ENCODE peak calls at places on chromosomes 16 and 17, in nine cellular contexts. V, S, D, P, H, O, K, C and Z are unnamed samples.

GRCh38 chr17:8143581-8144400 is 8.4 kb downstream of the PER1 start:
- ATAC-seq in V (peak; percentile 1), S (no peak), D (no peak), P (no peak), H (no peak), O (no peak), K (no peak), C (no peak), Z (no peak)

GRCh38 chr17:29757788-29758187 is 135.1 kb upstream of the CORO6 start:
- ATAC-seq in V (no peak), S (no peak), D (no peak), P (no peak), H (no peak), O (no peak), K (no peak), C (no peak), Z (no peak)

GRCh38 chr17:11948791-11949190 is 48.5 kb downstream of the ZNF18 start:
- ATAC-seq in V (peak; percentile 19), S (peak; percentile 81), D (peak; percentile 76), P (no peak), H (peak; percentile 49), O (peak; percentile 64), K (no peak), C (peak; percentile 35), Z (no peak)

GRCh38 chr16:84446596-84447392 is 57.7 kb downstream of the MEAK7 start:
- ATAC-seq in V (no peak), S (no peak), D (no peak), P (no peak), H (no peak), O (no peak), K (no peak), C (no peak), Z (no peak)

GRCh38 chr17:4881761-4882555 is 17.4 kb upstream of the C17orf107 start:
- ATAC-seq in V (peak; percentile 89), S (peak; percentile 98), D (peak; percentile 90), P (peak; percentile 87), H (peak; percentile 78), O (peak; percentile 84), K (peak; percentile 97), C (peak; percentile 80), Z (peak; percentile 63)

GRCh38 chr17:51152766-51153209 is 571 bp upstream of the NME1 start:
- ATAC-seq in V (no peak), S (peak; percentile 11), D (peak; percentile 16), P (peak; percentile 39), H (peak; percentile 6), O (peak; percentile 52), K (peak; percentile 3), C (no peak), Z (peak; percentile 23)

GRCh38 chr16:4384497-4384896 is 12.8 kb downstream of the VASN start:
- ATAC-seq in V (no peak), S (no peak), D (peak; percentile 1), P (no peak), H (no peak), O (no peak), K (no peak), C (no peak), Z (no peak)

GRCh38 chr17:7887038-7887481 is 1.5 kb upstream of the CHD3 start:
- ATAC-seq in V (no peak), S (peak; percentile 3), D (no peak), P (no peak), H (no peak), O (peak; percentile 4), K (no peak), C (no peak), Z (no peak)

GRCh38 chr17:61351745-61352407 is 47.8 kb upstream of the TBX2 start:
- ATAC-seq in V (no peak), S (no peak), D (no peak), P (no peak), H (no peak), O (no peak), K (no peak), C (no peak), Z (no peak)

GRCh38 chr16:71893888-71894228 is 1.5 kb upstream of the IST1 start:
- ATAC-seq in V (no peak), S (no peak), D (no peak), P (no peak), H (no peak), O (peak; percentile 8), K (no peak), C (no peak), Z (no peak)

GRCh38 chr17:47102914-47103313 is 86.2 kb downstream of the CDC27 start:
- ATAC-seq in V (no peak), S (no peak), D (no peak), P (no peak), H (no peak), O (no peak), K (no peak), C (no peak), Z (no peak)

GRCh38 chr17:47096343-47096742 is 92.8 kb downstream of the CDC27 start:
- ATAC-seq in V (no peak), S (no peak), D (no peak), P (no peak), H (no peak), O (no peak), K (no peak), C (no peak), Z (no peak)

GRCh38 chr17:47095268-47095667 is 93.8 kb downstream of the CDC27 start:
- ATAC-seq in V (no peak), S (no peak), D (no peak), P (no peak), H (no peak), O (no peak), K (no peak), C (no peak), Z (no peak)

GRCh38 chr17:47099451-47099986 is 89.6 kb downstream of the CDC27 start:
- ATAC-seq in V (no peak), S (no peak), D (peak; percentile 40), P (no peak), H (no peak), O (no peak), K (no peak), C (no peak), Z (peak; percentile 11)

DNA sequence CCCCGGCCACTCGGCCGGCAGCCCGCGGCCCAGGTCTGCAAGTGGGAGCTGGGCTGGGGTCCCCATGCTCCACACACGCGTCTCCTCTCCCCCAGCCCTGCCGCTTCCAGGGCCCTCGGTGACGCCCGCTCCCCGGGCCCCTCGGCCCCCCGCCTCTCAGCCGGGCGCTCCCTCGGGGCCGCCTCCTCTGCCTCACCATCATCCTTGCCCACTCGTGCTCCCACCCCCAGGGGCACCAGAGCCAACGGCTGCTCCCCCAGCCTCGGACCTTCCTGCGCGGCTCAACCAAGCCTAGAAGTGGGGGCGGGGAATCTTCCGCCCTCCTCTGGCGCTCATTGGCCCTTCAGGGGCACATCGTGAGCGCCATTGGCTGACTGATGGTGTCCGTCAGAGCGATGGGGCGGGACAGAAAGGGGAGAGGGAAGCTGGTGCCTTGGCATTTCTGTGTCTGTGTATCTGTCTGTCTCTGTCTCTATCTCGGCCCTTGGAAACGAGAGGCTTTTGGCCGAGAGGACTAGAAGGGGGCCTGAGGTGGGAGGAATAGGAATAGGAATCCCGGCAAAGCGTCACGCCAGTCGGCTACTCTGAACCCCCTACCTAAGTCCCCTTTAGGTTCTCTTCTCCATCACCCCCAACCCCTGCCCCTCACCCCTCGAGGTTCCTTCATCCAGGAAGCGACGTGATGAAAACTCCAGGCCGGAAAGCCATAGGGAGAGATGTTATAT is 88.9 kb downstream of the CDC27 start:
- ATAC-seq in V (peak; percentile 100), S (peak; percentile 99), D (peak; percentile 100), P (peak; percentile 99), H (peak; percentile 100), O (peak; percentile 100), K (peak; percentile 100), C (peak; percentile 99), Z (peak; percentile 100)
- TF ChIP-seq POLR2A in V (peak; percentile 34), S (peak; percentile 44), D (peak; percentile 79), P (peak; percentile 52), H (no peak), O (peak; percentile 75), K (peak; percentile 69), C (no peak), Z (peak; percentile 55)

GRCh38 chr17:81871387-81872120 is 417 bp upstream of the ARHGDIA start:
- ATAC-seq in V (peak; percentile 8), S (peak; percentile 0), D (no peak), P (peak; percentile 33), H (peak; percentile 37), O (no peak), K (peak; percentile 4), C (peak; percentile 45), Z (peak; percentile 23)
- TF ChIP-seq POLR2A in V (peak; percentile 92), S (no peak), D (no peak), P (peak; percentile 81), H (no peak), O (peak; percentile 77), K (peak; percentile 75), C (peak; percentile 56), Z (peak; percentile 93)

DNA sequence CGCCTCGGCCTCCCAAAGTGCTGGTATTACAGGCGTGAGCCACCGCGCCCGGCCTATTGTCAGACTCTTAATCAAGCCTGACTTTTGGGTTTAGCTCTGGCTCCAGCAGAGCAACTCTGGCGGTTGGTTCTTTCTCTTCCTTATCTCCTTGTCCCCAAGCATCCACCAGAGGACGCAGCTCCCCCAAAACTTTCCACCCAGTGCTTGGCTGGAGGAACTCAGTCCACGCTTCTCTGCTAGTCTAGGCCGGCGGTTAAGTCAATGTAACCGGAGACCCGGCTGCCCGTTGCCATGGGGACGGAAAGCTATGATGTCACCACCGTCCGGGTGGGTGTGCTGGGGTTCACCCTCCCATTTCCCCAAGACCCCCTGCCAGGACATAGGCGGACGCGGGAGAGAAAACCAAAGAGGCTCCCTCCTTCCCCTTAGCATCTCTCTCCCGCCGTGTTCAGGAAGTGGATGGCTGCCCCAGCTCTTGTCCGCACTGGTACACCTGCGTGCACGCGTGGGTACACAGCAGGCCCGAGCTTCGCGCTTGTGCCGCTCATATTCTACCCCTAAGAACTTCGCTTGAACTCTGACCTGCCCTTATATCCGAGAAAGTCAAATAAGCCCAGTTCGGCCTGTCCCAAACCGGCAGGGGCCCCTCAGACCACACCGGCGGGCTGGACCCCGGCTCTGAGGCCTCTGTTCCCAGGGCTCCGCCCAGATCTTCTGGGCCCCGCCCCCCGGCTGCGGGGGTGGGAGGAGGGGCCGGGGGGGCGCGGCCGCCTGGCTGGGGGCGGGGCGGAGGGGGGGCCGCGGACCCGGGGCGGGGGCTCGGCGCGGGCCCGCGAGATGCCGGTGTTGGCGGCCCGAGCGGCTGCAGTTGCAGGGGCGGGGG is at the start of gene RND2:
- ATAC-seq in V (peak; percentile 86), S (peak; percentile 72), D (peak; percentile 48), P (peak; percentile 75), H (peak; percentile 79), O (peak; percentile 52), K (peak; percentile 75), C (peak; percentile 84), Z (peak; percentile 76)
- TF ChIP-seq POLR2A in V (peak; percentile 19), S (no peak), D (no peak), P (peak; percentile 70), H (no peak), O (peak; percentile 46), K (peak; percentile 84), C (no peak), Z (peak; percentile 34)

DNA sequence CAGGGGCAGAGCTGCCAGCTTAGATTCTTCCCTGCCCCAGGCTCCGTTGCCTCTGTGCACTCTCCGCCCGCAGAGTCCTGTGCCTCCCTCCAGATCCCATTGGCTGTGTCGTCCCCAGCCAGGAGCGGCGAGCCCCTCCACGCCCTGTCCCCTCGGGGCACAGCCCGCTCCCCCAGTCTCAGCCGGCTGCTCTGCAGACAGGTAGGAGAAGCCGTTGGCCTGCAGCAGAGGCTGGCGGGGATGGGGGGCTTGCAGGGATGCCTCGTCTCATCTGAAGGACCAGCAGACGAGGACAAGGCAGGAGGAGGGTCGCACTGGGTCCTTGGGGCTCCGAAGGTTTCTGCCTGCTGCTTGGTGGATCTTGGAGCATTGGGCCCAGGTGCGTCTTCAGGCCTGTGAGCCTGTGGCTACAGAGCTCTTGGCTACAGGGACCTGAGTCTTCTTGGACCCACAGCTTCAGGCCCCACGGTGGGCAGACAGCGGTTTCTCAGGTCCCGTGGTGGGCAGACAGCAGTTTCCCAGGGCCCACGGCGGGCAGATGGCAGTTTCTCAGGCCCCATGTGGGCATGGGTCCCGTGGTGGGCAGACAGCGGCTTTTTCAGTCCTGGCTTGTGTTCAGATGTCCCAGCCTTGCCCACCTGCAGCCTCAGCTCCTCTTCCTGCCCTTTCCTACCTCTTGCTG is 6.0 kb downstream of the TPSG1 start:
- ATAC-seq in V (no peak), S (no peak), D (no peak), P (no peak), H (no peak), O (no peak), K (no peak), C (no peak), Z (no peak)
- TF ChIP-seq POLR2A in V (no peak), S (no peak), D (no peak), P (no peak), H (no peak), O (no peak), K (no peak), C (no peak), Z (no peak)